ENCODE peak calls at places on chromosomes 5 and 9, in seven cellular contexts. E, Z, J, K, P, X and C are unnamed samples.

GRCh38 chr5:16685069-16685468 is 68.3 kb upstream of the RETREG1 start:
- DNase-seq in E (no peak), Z (no peak), J (no peak), K (no peak), P (no peak), X (no peak), C (no peak)

GRCh38 chr5:173315495-173316352 is 12.5 kb downstream of the STC2 start:
- DNase-seq in E (no peak), Z (no peak), J (no peak), K (no peak), P (peak), X (no peak), C (peak)

GRCh38 chr5:59462954-59463353 is 430.6 kb downstream of the PDE4D start:
- DNase-seq in E (no peak), Z (no peak), J (no peak), K (no peak), P (no peak), X (no peak), C (no peak)

GRCh38 chr5:51495672-51496071 is 112.4 kb downstream of the ISL1 start:
- DNase-seq in E (no peak), Z (no peak), J (no peak), K (no peak), P (no peak), X (peak), C (no peak)

GRCh38 chr5:17185776-17186175 is 31.7 kb upstream of the BASP1 start:
- DNase-seq in E (no peak), Z (no peak), J (no peak), K (no peak), P (no peak), X (peak), C (no peak)

GRCh38 chr9:94042516-94042915 is 41.7 kb upstream of the PTPDC1 start:
- DNase-seq in E (no peak), Z (no peak), J (no peak), K (no peak), P (no peak), X (no peak), C (no peak)

GRCh38 chr5:78810098-78810497 is 161.5 kb upstream of the LHFPL2 start:
- DNase-seq in E (no peak), Z (no peak), J (no peak), K (no peak), P (no peak), X (no peak), C (no peak)

GRCh38 chr9:34540826-34541225 is 18.0 kb upstream of the ENHO start:
- DNase-seq in E (no peak), Z (no peak), J (no peak), K (no peak), P (no peak), X (peak), C (no peak)

GRCh38 chr9:137985637-137986071 is 108.1 kb downstream of the CACNA1B start:
- DNase-seq in E (no peak), Z (no peak), J (no peak), K (no peak), P (no peak), X (no peak), C (no peak)

GRCh38 chr9:105278751-105279150 is 34.3 kb downstream of the SLC44A1 start:
- DNase-seq in E (no peak), Z (no peak), J (no peak), K (no peak), P (no peak), X (no peak), C (no peak)

GRCh38 chr9:135260221-135260620 is 172.8 kb downstream of the OLFM1 start:
- DNase-seq in E (no peak), Z (no peak), J (no peak), K (no peak), P (no peak), X (no peak), C (no peak)

GRCh38 chr9:134469041-134469875 is 143.0 kb downstream of the RXRA start:
- DNase-seq in E (no peak), Z (no peak), J (no peak), K (no peak), P (no peak), X (no peak), C (no peak)

GRCh38 chr9:97579914-97580313 is 53.3 kb downstream of the TSTD2 start:
- DNase-seq in E (no peak), Z (no peak), J (no peak), K (no peak), P (no peak), X (no peak), C (no peak)

GRCh38 chr5:14212838-14213237 is 69.7 kb downstream of the TRIO start:
- DNase-seq in E (no peak), Z (no peak), J (no peak), K (no peak), P (no peak), X (no peak), C (no peak)

GRCh38 chr9:136673088-136673969 is 10.6 kb downstream of the EGFL7 start:
- DNase-seq in E (no peak), Z (no peak), J (no peak), K (no peak), P (no peak), X (no peak), C (peak)

GRCh38 chr9:89678394-89679005 is 73.7 kb downstream of the GADD45G start:
- DNase-seq in E (no peak), Z (no peak), J (no peak), K (no peak), P (no peak), X (no peak), C (no peak)

GRCh38 chr5:142845954-142846398 is 75.8 kb downstream of the ARHGAP26 start:
- DNase-seq in E (no peak), Z (no peak), J (no peak), K (no peak), P (no peak), X (no peak), C (no peak)

GRCh38 chr5:82405618-82406199 is 127.6 kb upstream of the RPS23 start:
- DNase-seq in E (no peak), Z (no peak), J (no peak), K (no peak), P (no peak), X (peak), C (peak)

GRCh38 chr9:86525182-86525581 is 171.0 kb upstream of the TUT7 start:
- DNase-seq in E (no peak), Z (no peak), J (no peak), K (no peak), P (no peak), X (no peak), C (no peak)

GRCh38 chr5:180139731-180140626 is 68.4 kb upstream of the RNF130 start:
- DNase-seq in E (no peak), Z (no peak), J (peak), K (no peak), P (no peak), X (no peak), C (no peak)